ENCODE peak calls at places on chromosomes 7 and 10, in seven cellular contexts. R, F, L, C, X, E and M are unnamed samples.

GRCh38 chr10:117165557-117166419 is 27.7 kb upstream of the VAX1 start:
- ATAC-seq in F (peak; percentile 59), C (peak; percentile 65), R (peak; percentile 84), E (peak; percentile 82), L (peak; percentile 48), X (peak; percentile 68), M (peak; percentile 62)

GRCh38 chr7:30471205-30471604 is 7.4 kb downstream of the NOD1 start:
- ATAC-seq in R (no peak), L (peak; percentile 6), F (peak; percentile 4), E (no peak), X (no peak), C (no peak), M (no peak)

GRCh38 chr7:87110778-87111177 is 41.5 kb upstream of the DMTF1 start:
- ATAC-seq in F (no peak), X (peak; percentile 88), C (no peak), E (no peak), L (no peak), R (no peak), M (no peak)

GRCh38 chr10:33506838-33507661 is 172.6 kb upstream of the NRP1 start:
- ATAC-seq in L (no peak), C (no peak), X (no peak), E (no peak), F (peak; percentile 56), R (no peak), M (no peak)

GRCh38 chr7:2869981-2870380 is 25.9 kb upstream of the GNA12 start:
- ATAC-seq in E (no peak), R (no peak), C (peak; percentile 4), X (no peak), L (no peak), F (no peak), M (no peak)

GRCh38 chr10:52801951-52802350 is 29.4 kb upstream of the MBL2 start:
- ATAC-seq in L (no peak), C (no peak), R (no peak), E (no peak), X (peak; percentile 84), F (no peak), M (no peak)

GRCh38 chr10:114526112-114526496 is 121.8 kb upstream of the AFAP1L2 start:
- ATAC-seq in C (peak; percentile 52), E (peak; percentile 36), F (peak; percentile 14), X (peak; percentile 4), R (peak; percentile 6), L (peak; percentile 2), M (no peak)

GRCh38 chr10:111158601-111159000 is 81.8 kb downstream of the ADRA2A start:
- ATAC-seq in X (no peak), F (no peak), E (no peak), L (no peak), R (no peak), C (no peak), M (no peak)

GRCh38 chr7:137656850-137657232 is 189.9 kb downstream of the DGKI start:
- ATAC-seq in F (no peak), R (no peak), X (no peak), E (no peak), C (peak; percentile 50), L (no peak), M (no peak)

GRCh38 chr7:111815354-111815753 is 253.1 kb upstream of the IMMP2L start:
- ATAC-seq in C (no peak), R (no peak), F (no peak), X (no peak), L (no peak), E (no peak), M (no peak)

GRCh38 chr10:75505293-75505692 is 73.9 kb downstream of the LRMDA start:
- ATAC-seq in E (no peak), L (no peak), C (no peak), R (no peak), F (no peak), X (no peak), M (no peak)

GRCh38 chr7:71208881-71209280 is 76.9 kb downstream of the GALNT17 start:
- ATAC-seq in X (no peak), L (no peak), R (no peak), F (no peak), E (no peak), C (no peak), M (no peak)

GRCh38 chr10:123687758-123688157 is 21.6 kb downstream of the GPR26 start:
- ATAC-seq in E (peak; percentile 72), L (no peak), F (no peak), C (no peak), X (no peak), R (peak; percentile 86), M (no peak)

GRCh38 chr10:59651902-59652301 is 57.7 kb downstream of the SLC16A9 start:
- ATAC-seq in F (no peak), E (no peak), L (no peak), R (no peak), C (no peak), X (no peak), M (no peak)

GRCh38 chr10:119340893-119341235 is 133.5 kb downstream of the GRK5 start:
- ATAC-seq in X (no peak), R (peak; percentile 10), E (peak; percentile 70), C (no peak), F (no peak), L (no peak), M (no peak)

GRCh38 chr7:90723866-90724265 is 127.7 kb downstream of the CDK14 start:
- ATAC-seq in F (no peak), R (no peak), X (no peak), C (no peak), L (no peak), E (no peak), M (no peak)

GRCh38 chr10:131144711-131145375 is 166.7 kb downstream of the TCERG1L start:
- ATAC-seq in F (no peak), C (no peak), L (no peak), E (no peak), X (no peak), R (no peak), M (no peak)

GRCh38 chr10:123392182-123392930 is 238.2 kb downstream of the BUB3 start:
- ATAC-seq in C (no peak), L (no peak), X (no peak), E (no peak), F (no peak), R (no peak), M (no peak)

GRCh38 chr7:37376386-37376785 is 72.3 kb downstream of the ELMO1 start:
- ATAC-seq in E (no peak), C (no peak), X (peak; percentile 86), L (no peak), F (no peak), R (no peak), M (no peak)

GRCh38 chr7:90256778-90257177 is 11.8 kb downstream of the CFAP69 start:
- ATAC-seq in L (peak; percentile 60), X (no peak), F (no peak), R (no peak), E (no peak), C (no peak), M (no peak)

GRCh38 chr10:69045441-69046300 is 42.2 kb upstream of the SRGN start:
- ATAC-seq in X (peak; percentile 93), R (no peak), C (peak; percentile 17), L (no peak), F (no peak), E (no peak), M (peak; percentile 90)

GRCh38 chr10:3775671-3776551 is 9.1 kb downstream of the KLF6 start:
- ATAC-seq in L (peak; percentile 40), R (peak; percentile 68), X (peak; percentile 32), E (peak; percentile 37), C (peak; percentile 41), F (peak; percentile 4), M (peak; percentile 15)

GRCh38 chr10:131022369-131022768 is 289.2 kb downstream of the TCERG1L start:
- ATAC-seq in L (no peak), X (no peak), F (no peak), C (no peak), E (no peak), R (no peak), M (no peak)

GRCh38 chr7:53237344-53237913 is 202.0 kb downstream of the POM121L12 start:
- ATAC-seq in R (no peak), X (no peak), E (no peak), F (no peak), C (peak; percentile 98), L (no peak), M (no peak)

GRCh38 chr7:131733604-131734003 is 177.2 kb upstream of the PODXL start:
- ATAC-seq in F (no peak), X (no peak), L (no peak), R (no peak), C (no peak), E (no peak), M (no peak)

GRCh38 chr10:83820033-83820432 is 319.3 kb upstream of the GHITM start:
- ATAC-seq in R (no peak), L (no peak), C (peak; percentile 67), E (no peak), X (no peak), F (no peak), M (no peak)

GRCh38 chr7:67413670-67414069 is 417.0 kb downstream of the TYW1 start:
- ATAC-seq in L (no peak), R (no peak), E (no peak), F (no peak), C (no peak), X (no peak), M (no peak)

GRCh38 chr10:49220031-49220430 is 31.8 kb upstream of the TMEM273 start:
- ATAC-seq in R (no peak), L (no peak), X (peak; percentile 38), C (no peak), F (no peak), E (no peak), M (no peak)